ENCODE peak calls at places on chromosomes 13 and 19, in seven cellular contexts. One of them, this sample, is unnamed.

GRCh38 chr13:101579291-101579802 is 126.9 kb downstream of the ITGBL1 start:
- DNase-seq in HFFc6: peak; percentile 23
- DNase-seq in fibroblast of lung: peak; percentile 65
- DNase-seq in neural crest cell: no peak
- DNase-seq in HFF-Myc: no peak
- DNase-seq in heart left ventricle: no peak
- DNase-seq in astrocyte of the spinal cord: peak; percentile 71
- DNase-seq in this sample: no peak

GRCh38 chr13:37107868-37108267 is 2.4 kb upstream of the CSNK1A1L start:
- DNase-seq in HFFc6: no peak
- DNase-seq in fibroblast of lung: no peak
- DNase-seq in neural crest cell: no peak
- DNase-seq in HFF-Myc: no peak
- DNase-seq in heart left ventricle: no peak
- DNase-seq in astrocyte of the spinal cord: no peak
- DNase-seq in this sample: no peak

GRCh38 chr13:96816874-96817273 is 177.4 kb downstream of the OXGR1 start:
- DNase-seq in HFFc6: no peak
- DNase-seq in fibroblast of lung: no peak
- DNase-seq in neural crest cell: no peak
- DNase-seq in HFF-Myc: no peak
- DNase-seq in heart left ventricle: no peak
- DNase-seq in astrocyte of the spinal cord: no peak
- DNase-seq in this sample: no peak

GRCh38 chr13:102091231-102091630 is 310.6 kb downstream of the FGF14 start:
- DNase-seq in HFFc6: no peak
- DNase-seq in fibroblast of lung: no peak
- DNase-seq in neural crest cell: no peak
- DNase-seq in HFF-Myc: no peak
- DNase-seq in heart left ventricle: no peak
- DNase-seq in astrocyte of the spinal cord: peak; percentile 4
- DNase-seq in this sample: no peak

GRCh38 chr19:47351545-47351944 is 2.4 kb downstream of the DHX34 start:
- DNase-seq in HFFc6: peak; percentile 19
- DNase-seq in fibroblast of lung: peak; percentile 33
- DNase-seq in neural crest cell: no peak
- DNase-seq in HFF-Myc: no peak
- DNase-seq in heart left ventricle: no peak
- DNase-seq in astrocyte of the spinal cord: peak; percentile 41
- DNase-seq in this sample: no peak

GRCh38 chr19:30691767-30692516 is 319.8 kb downstream of the ZNF536 start:
- DNase-seq in HFFc6: no peak
- DNase-seq in fibroblast of lung: peak; percentile 6
- DNase-seq in neural crest cell: no peak
- DNase-seq in HFF-Myc: no peak
- DNase-seq in heart left ventricle: no peak
- DNase-seq in astrocyte of the spinal cord: no peak
- DNase-seq in this sample: no peak

GRCh38 chr19:45117167-45117594 is 24.2 kb downstream of the PPP1R37 start:
- DNase-seq in HFFc6: no peak
- DNase-seq in fibroblast of lung: no peak
- DNase-seq in neural crest cell: no peak
- DNase-seq in HFF-Myc: no peak
- DNase-seq in heart left ventricle: no peak
- DNase-seq in astrocyte of the spinal cord: no peak
- DNase-seq in this sample: no peak

GRCh38 chr19:29840066-29840950 is 28.5 kb downstream of the CCNE1 start:
- DNase-seq in HFFc6: no peak
- DNase-seq in fibroblast of lung: no peak
- DNase-seq in neural crest cell: no peak
- DNase-seq in HFF-Myc: no peak
- DNase-seq in heart left ventricle: no peak
- DNase-seq in astrocyte of the spinal cord: no peak
- DNase-seq in this sample: no peak

GRCh38 chr19:40686882-40687524 is 3.4 kb downstream of the NUMBL start:
- DNase-seq in HFFc6: no peak
- DNase-seq in fibroblast of lung: no peak
- DNase-seq in neural crest cell: no peak
- DNase-seq in HFF-Myc: no peak
- DNase-seq in heart left ventricle: no peak
- DNase-seq in astrocyte of the spinal cord: no peak
- DNase-seq in this sample: no peak

GRCh38 chr13:110421696-110422395 is 114.8 kb downstream of the COL4A2 start:
- DNase-seq in HFFc6: no peak
- DNase-seq in fibroblast of lung: peak; percentile 78
- DNase-seq in neural crest cell: no peak
- DNase-seq in HFF-Myc: no peak
- DNase-seq in heart left ventricle: no peak
- DNase-seq in astrocyte of the spinal cord: peak; percentile 96
- DNase-seq in this sample: no peak

GRCh38 chr19:33468361-33469170 is 53.0 kb downstream of the PEPD start:
- DNase-seq in HFFc6: no peak
- DNase-seq in fibroblast of lung: peak; percentile 17
- DNase-seq in neural crest cell: no peak
- DNase-seq in HFF-Myc: no peak
- DNase-seq in heart left ventricle: no peak
- DNase-seq in astrocyte of the spinal cord: peak; percentile 84
- DNase-seq in this sample: peak; percentile 8

GRCh38 chr19:10214784-10215183 is 16.3 kb downstream of the S1PR2 start:
- DNase-seq in HFFc6: peak; percentile 63
- DNase-seq in fibroblast of lung: no peak
- DNase-seq in neural crest cell: no peak
- DNase-seq in HFF-Myc: no peak
- DNase-seq in heart left ventricle: no peak
- DNase-seq in astrocyte of the spinal cord: peak; percentile 16
- DNase-seq in this sample: no peak

GRCh38 chr13:77042566-77043177 is 15.7 kb upstream of the FBXL3 start:
- DNase-seq in HFFc6: no peak
- DNase-seq in fibroblast of lung: peak; percentile 11
- DNase-seq in neural crest cell: no peak
- DNase-seq in HFF-Myc: no peak
- DNase-seq in heart left ventricle: no peak
- DNase-seq in astrocyte of the spinal cord: no peak
- DNase-seq in this sample: no peak

GRCh38 chr13:100904293-100904976 is 229.8 kb upstream of the TMTC4 start:
- DNase-seq in HFFc6: no peak
- DNase-seq in fibroblast of lung: no peak
- DNase-seq in neural crest cell: no peak
- DNase-seq in HFF-Myc: no peak
- DNase-seq in heart left ventricle: no peak
- DNase-seq in astrocyte of the spinal cord: no peak
- DNase-seq in this sample: no peak

GRCh38 chr19:16897572-16898056 is 8.8 kb downstream of the F2RL3 start:
- DNase-seq in HFFc6: no peak
- DNase-seq in fibroblast of lung: no peak
- DNase-seq in neural crest cell: no peak
- DNase-seq in HFF-Myc: no peak
- DNase-seq in heart left ventricle: no peak
- DNase-seq in astrocyte of the spinal cord: no peak
- DNase-seq in this sample: no peak

GRCh38 chr19:28426110-28426901 is 786.6 kb downstream of the UQCRFS1 start:
- DNase-seq in HFFc6: no peak
- DNase-seq in fibroblast of lung: no peak
- DNase-seq in neural crest cell: no peak
- DNase-seq in HFF-Myc: no peak
- DNase-seq in heart left ventricle: no peak
- DNase-seq in astrocyte of the spinal cord: no peak
- DNase-seq in this sample: no peak

GRCh38 chr19:14383898-14384669 is 2.8 kb downstream of the ADGRE5 start:
- DNase-seq in HFFc6: peak; percentile 32
- DNase-seq in fibroblast of lung: peak; percentile 49
- DNase-seq in neural crest cell: no peak
- DNase-seq in HFF-Myc: no peak
- DNase-seq in heart left ventricle: no peak
- DNase-seq in astrocyte of the spinal cord: peak; percentile 34
- DNase-seq in this sample: no peak

GRCh38 chr19:11261431-11261901 is 858 bp downstream of the DOCK6 start:
- DNase-seq in HFFc6: no peak
- DNase-seq in fibroblast of lung: no peak
- DNase-seq in neural crest cell: no peak
- DNase-seq in HFF-Myc: no peak
- DNase-seq in heart left ventricle: peak; percentile 40
- DNase-seq in astrocyte of the spinal cord: no peak
- DNase-seq in this sample: no peak

GRCh38 chr19:12705169-12705568 is 8.7 kb upstream of the FBXW9 start:
- DNase-seq in HFFc6: no peak
- DNase-seq in fibroblast of lung: no peak
- DNase-seq in neural crest cell: no peak
- DNase-seq in HFF-Myc: no peak
- DNase-seq in heart left ventricle: no peak
- DNase-seq in astrocyte of the spinal cord: no peak
- DNase-seq in this sample: no peak

GRCh38 chr13:112679381-112679780 is 10.5 kb upstream of the ATP11A start:
- DNase-seq in HFFc6: no peak
- DNase-seq in fibroblast of lung: no peak
- DNase-seq in neural crest cell: no peak
- DNase-seq in HFF-Myc: no peak
- DNase-seq in heart left ventricle: no peak
- DNase-seq in astrocyte of the spinal cord: no peak
- DNase-seq in this sample: no peak

GRCh38 chr19:18966304-18966703 is 25.3 kb upstream of the HOMER3 start:
- DNase-seq in HFFc6: no peak
- DNase-seq in fibroblast of lung: no peak
- DNase-seq in neural crest cell: no peak
- DNase-seq in HFF-Myc: no peak
- DNase-seq in heart left ventricle: no peak
- DNase-seq in astrocyte of the spinal cord: no peak
- DNase-seq in this sample: no peak

GRCh38 chr13:51590966-51591627 is 6.8 kb downstream of the WDFY2 start:
- DNase-seq in HFFc6: peak; percentile 99
- DNase-seq in fibroblast of lung: peak; percentile 90
- DNase-seq in neural crest cell: no peak
- DNase-seq in HFF-Myc: peak; percentile 92
- DNase-seq in heart left ventricle: no peak
- DNase-seq in astrocyte of the spinal cord: peak; percentile 64
- DNase-seq in this sample: peak; percentile 96

GRCh38 chr19:33441277-33441699 is 67.8 kb downstream of the CEBPG start:
- DNase-seq in HFFc6: no peak
- DNase-seq in fibroblast of lung: no peak
- DNase-seq in neural crest cell: no peak
- DNase-seq in HFF-Myc: no peak
- DNase-seq in heart left ventricle: no peak
- DNase-seq in astrocyte of the spinal cord: no peak
- DNase-seq in this sample: no peak

GRCh38 chr19:1027020-1027952 is 878 bp downstream of the CNN2 start:
- DNase-seq in HFFc6: no peak
- DNase-seq in fibroblast of lung: no peak
- DNase-seq in neural crest cell: no peak
- DNase-seq in HFF-Myc: no peak
- DNase-seq in heart left ventricle: no peak
- DNase-seq in astrocyte of the spinal cord: no peak
- DNase-seq in this sample: no peak

GRCh38 chr13:44425041-44425814 is 51.6 kb downstream of the SERP2 start:
- DNase-seq in HFFc6: no peak
- DNase-seq in fibroblast of lung: no peak
- DNase-seq in neural crest cell: no peak
- DNase-seq in HFF-Myc: no peak
- DNase-seq in heart left ventricle: no peak
- DNase-seq in astrocyte of the spinal cord: no peak
- DNase-seq in this sample: no peak

GRCh38 chr13:59230484-59231264 is 933.1 kb downstream of the DIAPH3 start:
- DNase-seq in HFFc6: no peak
- DNase-seq in fibroblast of lung: no peak
- DNase-seq in neural crest cell: no peak
- DNase-seq in HFF-Myc: no peak
- DNase-seq in heart left ventricle: no peak
- DNase-seq in astrocyte of the spinal cord: no peak
- DNase-seq in this sample: no peak

GRCh38 chr19:35006342-35006998 is 6.3 kb downstream of the GRAMD1A start:
- DNase-seq in HFFc6: peak; percentile 35
- DNase-seq in fibroblast of lung: peak; percentile 63
- DNase-seq in neural crest cell: no peak
- DNase-seq in HFF-Myc: no peak
- DNase-seq in heart left ventricle: no peak
- DNase-seq in astrocyte of the spinal cord: peak; percentile 59
- DNase-seq in this sample: no peak

GRCh38 chr13:31476753-31477152 is 262.6 kb upstream of the RXFP2 start:
- DNase-seq in HFFc6: no peak
- DNase-seq in fibroblast of lung: peak; percentile 28
- DNase-seq in neural crest cell: no peak
- DNase-seq in HFF-Myc: no peak
- DNase-seq in heart left ventricle: no peak
- DNase-seq in astrocyte of the spinal cord: peak; percentile 27
- DNase-seq in this sample: no peak
- TF ChIP-seq CTCF in HFFc6: peak; percentile 42
- TF ChIP-seq CTCF in fibroblast of lung: no peak
- TF ChIP-seq CTCF in neural crest cell: peak; percentile 50
- TF ChIP-seq CTCF in HFF-Myc: no peak
- TF ChIP-seq CTCF in heart left ventricle: no peak
- TF ChIP-seq CTCF in astrocyte of the spinal cord: no peak
- TF ChIP-seq CTCF in this sample: peak; percentile 4

DNA sequence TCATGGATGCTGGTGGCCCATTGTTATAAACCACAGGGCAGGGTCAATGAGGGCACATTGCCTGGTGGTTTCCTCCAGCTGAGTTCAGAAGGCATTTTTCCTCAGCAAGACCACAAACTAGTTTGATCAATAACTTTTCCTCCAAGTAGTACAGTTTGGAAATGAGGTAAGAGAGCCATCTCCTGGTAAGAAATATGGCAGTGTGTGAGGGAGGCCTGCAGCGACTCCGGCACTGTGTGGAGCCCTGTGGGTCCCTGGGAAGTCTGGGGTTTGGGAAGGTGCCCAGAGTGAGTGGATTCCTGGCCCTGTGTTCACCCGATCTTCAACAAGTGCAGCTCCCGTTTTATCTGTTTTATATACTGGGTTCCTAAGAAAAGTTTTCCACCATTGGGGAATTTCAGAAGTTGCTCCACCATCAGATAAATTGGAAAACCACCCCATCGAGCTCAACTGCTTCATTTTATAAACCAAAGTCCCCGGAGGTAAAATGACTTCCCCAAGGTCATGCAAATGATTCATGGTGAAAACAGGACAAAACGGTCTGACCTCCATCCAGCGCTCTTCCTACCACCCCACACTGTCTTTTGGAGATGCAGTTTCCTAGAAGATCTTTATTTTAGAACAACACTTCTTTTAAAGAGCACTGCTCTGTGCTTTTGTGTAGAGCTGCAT is 148.4 kb downstream of the KATNAL1 start:
- DNase-seq in HFFc6: peak; percentile 88
- DNase-seq in fibroblast of lung: peak; percentile 68
- DNase-seq in neural crest cell: no peak
- DNase-seq in HFF-Myc: peak; percentile 39
- DNase-seq in heart left ventricle: no peak
- DNase-seq in astrocyte of the spinal cord: peak; percentile 87
- DNase-seq in this sample: no peak
- TF ChIP-seq CTCF in HFFc6: peak; percentile 77
- TF ChIP-seq CTCF in fibroblast of lung: peak; percentile 49
- TF ChIP-seq CTCF in neural crest cell: no peak
- TF ChIP-seq CTCF in HFF-Myc: peak; percentile 49
- TF ChIP-seq CTCF in heart left ventricle: peak; percentile 20
- TF ChIP-seq CTCF in astrocyte of the spinal cord: peak; percentile 71
- TF ChIP-seq CTCF in this sample: peak; percentile 58

GRCh38 chr13:91596832-91597231 is 198.4 kb downstream of the GPC5 start:
- DNase-seq in HFFc6: no peak
- DNase-seq in fibroblast of lung: no peak
- DNase-seq in neural crest cell: no peak
- DNase-seq in HFF-Myc: no peak
- DNase-seq in heart left ventricle: no peak
- DNase-seq in astrocyte of the spinal cord: no peak
- DNase-seq in this sample: no peak
- TF ChIP-seq CTCF in HFFc6: no peak
- TF ChIP-seq CTCF in fibroblast of lung: no peak
- TF ChIP-seq CTCF in neural crest cell: no peak
- TF ChIP-seq CTCF in HFF-Myc: no peak
- TF ChIP-seq CTCF in heart left ventricle: no peak
- TF ChIP-seq CTCF in astrocyte of the spinal cord: no peak
- TF ChIP-seq CTCF in this sample: no peak

GRCh38 chr13:32528358-32528757 is 10.2 kb downstream of the N4BP2L2 start:
- DNase-seq in HFFc6: no peak
- DNase-seq in fibroblast of lung: peak; percentile 46
- DNase-seq in neural crest cell: no peak
- DNase-seq in HFF-Myc: no peak
- DNase-seq in heart left ventricle: no peak
- DNase-seq in astrocyte of the spinal cord: no peak
- DNase-seq in this sample: no peak
- TF ChIP-seq CTCF in HFFc6: no peak
- TF ChIP-seq CTCF in fibroblast of lung: no peak
- TF ChIP-seq CTCF in neural crest cell: no peak
- TF ChIP-seq CTCF in HFF-Myc: no peak
- TF ChIP-seq CTCF in heart left ventricle: no peak
- TF ChIP-seq CTCF in astrocyte of the spinal cord: no peak
- TF ChIP-seq CTCF in this sample: no peak

This sample was measured in BJ.